ENCODE peak calls at places on chromosomes 2 and 18, in nine cellular contexts. B is lower lobe of right lung, P is AG10803, U is colonic mucosa, K is BJ, F is A549, I is spleen, J is thoracic aorta, L is fibroblast of villous mesenchyme. N is an unnamed sample.

GRCh38 chr2:21467910-21468309 is 344.1 kb downstream of the TDRD15 start:
- DNase-seq in B (no peak), I (no peak), L (peak), J (no peak), K (no peak), U (no peak), F (no peak), P (no peak), N (no peak)

GRCh38 chr2:172710584-172711024 is 25.0 kb upstream of the RAPGEF4 start:
- DNase-seq in F (peak), P (peak), U (peak), L (peak), B (no peak), J (no peak), K (peak), I (no peak), N (peak)

GRCh38 chr18:62863629-62864028 is 148.3 kb downstream of the PHLPP1 start:
- DNase-seq in U (no peak), K (no peak), L (peak), I (no peak), B (no peak), J (no peak), F (no peak), P (peak), N (peak)

GRCh38 chr2:75462714-75463113 is 98.0 kb downstream of the EVA1A start:
- DNase-seq in I (no peak), B (no peak), J (no peak), U (no peak), P (no peak), F (no peak), K (no peak), L (no peak), N (no peak)

GRCh38 chr2:54983345-54984235 is 66.7 kb downstream of the RTN4 start:
- DNase-seq in F (no peak), U (no peak), I (no peak), B (no peak), P (peak), K (no peak), J (no peak), L (no peak), N (peak)

GRCh38 chr2:78132391-78133370 is 610.5 kb upstream of the LRRTM4 start:
- DNase-seq in L (no peak), K (no peak), U (no peak), I (no peak), J (no peak), B (no peak), P (no peak), F (no peak), N (no peak)

GRCh38 chr2:52659536-52659935 is 1108.1 kb upstream of the CHAC2 start:
- DNase-seq in L (no peak), F (no peak), B (no peak), K (no peak), P (no peak), J (no peak), I (no peak), U (no peak), N (peak)

GRCh38 chr18:54147439-54147838 is 77.0 kb downstream of the MBD2 start:
- DNase-seq in I (no peak), F (no peak), P (no peak), U (no peak), K (no peak), B (no peak), J (no peak), L (no peak), N (no peak)

GRCh38 chr2:171553236-171553635 is 31.0 kb downstream of the CYBRD1 start:
- DNase-seq in I (no peak), K (no peak), J (no peak), P (no peak), B (no peak), F (no peak), U (no peak), L (no peak), N (no peak)

GRCh38 chr2:238655974-238656722 is 191.7 kb upstream of the TWIST2 start:
- DNase-seq in J (no peak), K (no peak), F (no peak), I (no peak), B (no peak), L (no peak), P (no peak), U (no peak), N (no peak)

GRCh38 chr2:86638712-86639111 is 15.0 kb upstream of the RNF103 start:
- DNase-seq in K (no peak), F (no peak), U (no peak), I (no peak), B (no peak), L (no peak), J (no peak), P (no peak), N (no peak)

GRCh38 chr2:148338544-148338943 is 306.0 kb upstream of the EPC2 start:
- DNase-seq in I (no peak), F (no peak), K (no peak), U (no peak), L (peak), J (no peak), P (peak), B (no peak), N (peak)

GRCh38 chr2:47046271-47046670 is 108.8 kb downstream of the STPG4 start:
- DNase-seq in K (no peak), P (peak), F (no peak), I (no peak), B (no peak), J (no peak), L (no peak), U (no peak), N (no peak)

DNA sequence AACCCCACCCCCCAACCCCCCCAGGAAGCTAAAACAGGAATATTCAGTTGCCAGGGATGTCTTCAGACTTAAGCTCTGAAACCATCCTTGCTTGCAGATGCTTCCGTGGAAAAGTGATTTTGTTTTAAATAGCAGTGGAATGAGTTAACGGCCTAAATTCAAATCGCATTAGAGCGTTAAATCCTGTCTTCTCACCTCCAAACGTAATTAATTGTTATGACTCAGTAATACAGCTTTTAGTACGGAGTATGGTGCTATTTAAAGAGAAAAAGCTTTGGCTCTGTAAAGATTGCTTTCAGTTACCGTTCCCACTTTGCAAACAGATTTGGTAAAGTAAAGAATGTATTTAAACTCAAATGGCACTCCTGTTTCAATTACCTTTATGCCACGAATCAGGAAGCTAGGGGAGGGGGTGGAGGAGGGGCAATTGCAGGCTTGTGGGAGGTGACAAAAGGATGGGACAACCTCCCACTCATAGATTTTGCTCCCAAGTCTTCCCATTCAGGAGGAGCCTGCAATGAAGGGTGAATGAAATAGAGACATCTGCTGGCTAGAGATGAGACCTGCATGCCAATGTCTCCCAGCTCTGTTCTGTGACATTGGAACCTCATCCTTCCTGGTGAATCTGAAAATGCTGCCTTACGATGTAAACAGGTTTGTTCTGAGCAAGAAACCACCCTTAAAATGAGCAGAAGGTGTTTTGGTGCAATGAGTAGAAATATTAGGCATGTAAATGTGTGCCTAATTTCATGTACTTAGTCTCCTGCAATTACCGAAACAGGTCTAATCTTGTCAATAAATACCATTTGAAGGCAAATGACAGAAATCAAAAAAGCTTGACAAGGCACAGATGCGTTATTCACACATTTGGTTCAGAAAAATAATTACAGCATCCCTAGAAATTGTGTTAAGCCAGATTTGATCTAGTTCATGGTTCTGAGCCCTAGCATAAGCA is 2.6 kb upstream of the PID1 start:
- DNase-seq in K (no peak), U (peak), B (peak), I (no peak), J (no peak), P (peak), L (peak), F (peak), N (peak)
- H3K4me3 ChIP-seq in K (peak), U (no peak), B (peak), I (no peak), J (peak), P (peak), L (peak), F (peak), N (peak)

GRCh38 chr2:196970089-196970488 is 43.6 kb upstream of the PGAP1 start:
- DNase-seq in P (peak), K (no peak), L (no peak), F (no peak), U (no peak), J (no peak), I (no peak), B (no peak), N (peak)

GRCh38 chr2:196974970-196975369 is 48.5 kb upstream of the PGAP1 start:
- DNase-seq in K (no peak), F (no peak), L (no peak), J (no peak), B (no peak), P (no peak), U (no peak), I (no peak), N (no peak)

GRCh38 chr2:196967126-196967525 is 40.6 kb upstream of the PGAP1 start:
- DNase-seq in K (no peak), F (no peak), U (peak), I (no peak), P (peak), B (no peak), J (no peak), L (peak), N (peak)

GRCh38 chr2:196967775-196968174 is 41.3 kb upstream of the PGAP1 start:
- DNase-seq in U (no peak), L (no peak), P (no peak), B (no peak), J (no peak), I (no peak), F (no peak), K (no peak), N (no peak)

GRCh38 chr2:196971574-196972279 is 45.2 kb upstream of the PGAP1 start:
- DNase-seq in L (no peak), U (no peak), J (no peak), K (no peak), B (no peak), F (no peak), I (no peak), P (no peak), N (no peak)
- H3K4me3 ChIP-seq in L (no peak), U (no peak), J (no peak), K (no peak), B (no peak), F (no peak), I (no peak), P (no peak), N (no peak)

GRCh38 chr2:176099737-176100546 is at the start of gene HOXD12:
- DNase-seq in J (no peak), P (no peak), I (no peak), B (no peak), L (no peak), K (no peak), U (peak), F (no peak), N (no peak)
- H3K4me3 ChIP-seq in J (no peak), P (no peak), I (no peak), B (no peak), L (no peak), K (no peak), U (no peak), F (no peak), N (no peak)

DNA sequence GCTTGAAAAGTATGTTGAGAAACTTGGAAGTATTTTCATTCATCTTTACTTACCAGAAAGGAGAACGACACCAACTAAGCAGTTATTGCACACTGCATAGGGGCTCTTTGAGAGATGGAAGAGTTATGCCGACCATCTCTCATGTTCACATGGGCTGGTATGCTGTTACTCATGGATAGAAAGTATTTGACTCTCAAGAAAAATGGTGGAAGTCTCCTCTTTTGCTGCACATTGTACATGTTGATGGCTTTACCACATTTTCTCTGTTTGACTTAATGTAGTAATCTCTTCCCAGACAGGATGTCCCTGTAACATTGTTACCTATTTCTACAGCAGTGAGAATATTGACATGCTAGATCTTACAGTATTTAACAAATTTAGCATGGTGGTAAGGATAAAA is 23.2 kb downstream of the CAB39 start:
- DNase-seq in P (no peak), I (no peak), L (no peak), J (no peak), F (no peak), K (no peak), B (no peak), U (no peak), N (no peak)
- H3K4me3 ChIP-seq in P (no peak), I (no peak), L (no peak), J (no peak), F (no peak), K (no peak), B (no peak), U (no peak), N (no peak)

GRCh38 chr2:191728710-191729597 is 51.0 kb downstream of the NABP1 start:
- DNase-seq in F (peak), B (no peak), U (no peak), I (no peak), P (peak), L (no peak), J (no peak), K (no peak), N (peak)
- H3K4me3 ChIP-seq in F (no peak), B (no peak), U (no peak), I (no peak), P (no peak), L (no peak), J (no peak), K (no peak), N (no peak)

GRCh38 chr2:156817430-156817829 is 381.3 kb downstream of the GPD2 start:
- DNase-seq in I (no peak), U (no peak), F (no peak), K (no peak), J (no peak), B (no peak), P (no peak), L (no peak), N (no peak)
- H3K4me3 ChIP-seq in I (no peak), U (no peak), F (no peak), K (no peak), J (no peak), B (no peak), P (no peak), L (no peak), N (no peak)

GRCh38 chr2:197497301-197497700 is 2.3 kb downstream of the HSPD1 start:
- DNase-seq in J (no peak), K (no peak), P (no peak), B (no peak), I (no peak), U (no peak), F (no peak), L (no peak), N (no peak)

GRCh38 chr2:197498627-197498936 is 1.1 kb downstream of the HSPD1 start:
- DNase-seq in I (no peak), B (no peak), P (no peak), U (no peak), J (no peak), F (no peak), L (no peak), K (no peak), N (no peak)

GRCh38 chr2:197498937-197499593 is 575 bp downstream of the HSPD1 start:
- DNase-seq in I (peak), U (peak), B (peak), K (no peak), F (peak), L (peak), P (peak), J (peak), N (peak)

GRCh38 chr2:197496695-197497094 is 2.9 kb downstream of the HSPD1 start:
- DNase-seq in J (no peak), B (no peak), F (no peak), U (no peak), P (no peak), K (no peak), L (no peak), I (no peak), N (no peak)

DNA sequence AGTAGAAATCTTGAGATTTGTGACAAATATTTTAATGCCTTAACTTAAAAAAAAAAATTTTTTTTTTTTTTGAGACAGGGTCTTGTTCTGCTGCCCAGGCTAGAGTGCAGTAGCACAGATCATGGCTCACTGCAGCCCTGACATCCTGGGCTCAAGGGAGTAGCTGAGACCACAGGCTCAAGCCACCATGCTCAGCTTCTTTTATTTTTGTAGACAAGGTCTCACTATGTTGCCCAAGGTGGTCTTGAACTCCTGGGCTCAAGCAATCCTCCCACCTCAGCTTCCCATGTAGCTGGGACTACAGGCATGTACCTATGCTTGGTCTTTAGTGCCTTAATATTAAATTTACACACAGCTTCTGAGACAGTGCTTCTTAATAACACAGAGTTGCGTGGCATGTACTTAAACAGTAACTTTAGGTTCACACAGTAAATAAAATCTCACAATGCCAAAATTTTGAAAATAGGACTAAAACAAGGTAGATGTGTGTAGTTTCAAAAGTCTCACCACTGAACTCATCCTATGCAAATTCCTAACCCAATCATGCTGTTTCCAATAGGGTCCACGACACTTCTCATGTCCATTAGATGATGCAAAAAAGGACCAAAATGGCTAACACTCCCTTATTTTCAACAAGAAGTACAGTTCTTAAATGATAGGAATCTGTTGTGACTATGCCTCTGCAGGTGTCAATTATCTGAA is 4.1 kb downstream of the HSPD1 start:
- DNase-seq in P (no peak), U (no peak), F (no peak), B (no peak), I (no peak), L (no peak), K (no peak), J (no peak), N (no peak)
- H3K4me3 ChIP-seq in P (no peak), U (no peak), F (peak), B (no peak), I (no peak), L (no peak), K (no peak), J (no peak), N (no peak)

GRCh38 chr2:224957540-224958465 is 84.5 kb downstream of the DOCK10 start:
- DNase-seq in K (no peak), B (no peak), J (no peak), L (no peak), U (no peak), P (no peak), F (no peak), I (no peak), N (no peak)
- H3K4me3 ChIP-seq in K (no peak), B (no peak), J (no peak), L (no peak), U (no peak), P (peak), F (no peak), I (no peak), N (no peak)